ENCODE peak calls at places on chromosomes 13 and 19, in eight cellular contexts. F is esophagus squamous epithelium, I is uterus, S is Peyer's patch, Q is body of pancreas, X is AG04450, L is left ventricle myocardium inferior, O is OCI-LY7. T is an unnamed sample.

GRCh38 chr19:30539981-30540380 is 167.8 kb downstream of the ZNF536 start:
- DNase-seq in F (no peak), I (no peak), S (no peak), Q (no peak), X (no peak), L (no peak), O (no peak), T (no peak)

GRCh38 chr19:19160489-19161035 is 9.5 kb downstream of the MEF2B start:
- DNase-seq in F (no peak), I (no peak), S (no peak), Q (no peak), X (no peak), L (no peak), O (peak; percentile 94), T (no peak)

GRCh38 chr13:42855416-42855815 is 74.0 kb downstream of the FAM216B start:
- DNase-seq in F (no peak), I (no peak), S (no peak), Q (no peak), X (no peak), L (no peak), O (no peak), T (no peak)

GRCh38 chr19:17966497-17967257 is at the start of gene KCNN1:
- DNase-seq in F (no peak), I (no peak), S (no peak), Q (no peak), X (no peak), L (no peak), O (peak; percentile 26), T (no peak)

GRCh38 chr13:49632156-49632555 is 3.8 kb downstream of the ARL11 start:
- DNase-seq in F (no peak), I (no peak), S (no peak), Q (no peak), X (no peak), L (no peak), O (no peak), T (no peak)

GRCh38 chr13:102799544-102800144 is 725 bp downstream of the BIVM start:
- DNase-seq in F (no peak), I (no peak), S (peak; percentile 66), Q (peak; percentile 12), X (no peak), L (no peak), O (no peak), T (peak; percentile 80)

GRCh38 chr19:51366999-51367564 is 894 bp upstream of the ETFB start:
- DNase-seq in F (no peak), I (no peak), S (no peak), Q (no peak), X (no peak), L (peak; percentile 41), O (peak; percentile 68), T (no peak)

GRCh38 chr19:30449673-30450072 is 77.5 kb downstream of the ZNF536 start:
- DNase-seq in F (no peak), I (no peak), S (no peak), Q (no peak), X (no peak), L (no peak), O (no peak), T (no peak)

GRCh38 chr13:100526299-100527030 is 62.1 kb downstream of the GGACT start:
- DNase-seq in F (no peak), I (no peak), S (no peak), Q (no peak), X (no peak), L (no peak), O (no peak), T (peak; percentile 62)

GRCh38 chr19:14363203-14364097 is 17.8 kb upstream of the ADGRE5 start:
- DNase-seq in F (no peak), I (peak; percentile 97), S (peak; percentile 71), Q (peak; percentile 54), X (no peak), L (peak; percentile 86), O (no peak), T (peak; percentile 91)

GRCh38 chr13:111945086-111945485 is 121.9 kb upstream of the SOX1 start:
- DNase-seq in F (no peak), I (no peak), S (no peak), Q (no peak), X (no peak), L (no peak), O (no peak), T (no peak)

GRCh38 chr13:106010836-106011235 is 524.6 kb downstream of the EFNB2 start:
- DNase-seq in F (no peak), I (no peak), S (no peak), Q (no peak), X (no peak), L (no peak), O (no peak), T (no peak)

DNA sequence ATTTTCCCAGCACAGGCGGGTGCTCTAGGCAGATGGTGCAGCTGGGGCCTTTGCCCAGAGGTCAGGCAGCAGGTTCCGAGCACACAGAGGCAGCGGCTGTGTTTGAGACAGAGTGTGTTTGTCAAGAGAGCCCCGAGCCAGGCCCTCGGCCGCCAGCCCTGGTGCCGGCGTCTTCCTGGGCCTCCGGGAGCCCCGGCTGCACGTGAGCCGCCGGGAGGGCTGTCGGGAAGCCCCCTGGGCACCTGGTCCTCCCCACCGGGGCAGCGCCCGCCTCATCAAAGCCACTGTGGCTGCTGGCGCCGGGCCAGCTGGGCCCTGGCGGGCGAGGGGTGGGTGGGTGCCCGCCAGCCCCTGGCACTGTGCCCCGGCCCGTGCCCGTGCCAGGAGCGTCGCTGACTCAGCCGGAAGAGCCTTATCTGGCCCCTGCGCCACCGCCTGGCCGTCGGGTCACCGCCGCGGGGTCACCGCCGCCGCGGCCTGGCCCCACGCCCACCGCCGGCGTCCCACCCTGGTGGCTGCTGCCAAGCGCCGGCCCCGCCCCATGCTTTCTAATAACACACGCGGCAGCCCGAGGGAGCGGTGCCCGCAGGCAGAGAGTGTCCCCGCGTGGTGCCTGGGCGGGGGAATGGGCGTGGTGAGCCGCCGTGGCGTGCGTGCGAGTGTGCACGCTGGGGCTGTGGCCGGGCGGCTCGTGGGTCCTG is 14.9 kb downstream of the ARID3A start:
- DNase-seq in F (no peak), I (peak; percentile 47), S (peak; percentile 94), Q (peak; percentile 91), X (peak; percentile 49), L (peak; percentile 76), O (no peak), T (no peak)
- H3K27ac ChIP-seq in F (peak overlapping the region; percentile 80), I (peak overlapping the region; percentile 67), S (peak overlapping the region; percentile 84), Q (peak overlapping the region; percentile 93), X (peak overlapping the region; percentile 68), L (peak overlapping the region; percentile 80), O (no peak overlapping the region), T (peak overlapping the region; percentile 90)

GRCh38 chr19:27962260-27962659 is 1250.7 kb downstream of the UQCRFS1 start:
- DNase-seq in F (no peak), I (no peak), S (no peak), Q (no peak), X (no peak), L (no peak), O (no peak), T (no peak)

GRCh38 chr19:27971869-27972268 is 1241.1 kb downstream of the UQCRFS1 start:
- DNase-seq in F (no peak), I (no peak), S (no peak), Q (no peak), X (no peak), L (no peak), O (no peak), T (no peak)

GRCh38 chr19:27971071-27971470 is 1241.9 kb downstream of the UQCRFS1 start:
- DNase-seq in F (no peak), I (no peak), S (no peak), Q (no peak), X (no peak), L (no peak), O (no peak), T (no peak)

GRCh38 chr19:27964165-27964564 is 1248.8 kb downstream of the UQCRFS1 start:
- DNase-seq in F (no peak), I (no peak), S (no peak), Q (no peak), X (no peak), L (no peak), O (no peak), T (no peak)

DNA sequence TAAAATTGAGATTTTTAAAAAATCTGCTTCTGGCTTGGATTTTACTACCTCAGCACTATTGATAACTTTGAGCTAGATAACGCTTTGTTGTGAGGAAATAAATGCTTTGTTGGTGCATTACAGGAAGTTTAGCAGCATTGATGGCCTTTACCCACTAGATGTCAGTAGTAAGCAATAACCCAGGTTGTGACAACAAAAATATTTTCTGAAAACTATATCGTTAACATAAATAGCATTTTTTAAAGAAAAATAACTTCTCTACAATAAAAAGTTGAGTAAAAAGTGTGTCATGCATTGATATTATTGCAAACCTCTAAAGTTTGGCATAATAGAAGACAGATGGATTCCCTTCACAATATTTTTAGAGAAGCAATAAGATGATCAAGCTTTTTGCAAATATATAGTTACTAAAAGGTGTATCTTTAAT is 1246.5 kb downstream of the UQCRFS1 start:
- DNase-seq in F (no peak), I (no peak), S (no peak), Q (no peak), X (no peak), L (no peak), O (peak; percentile 24), T (no peak)
- TF ChIP-seq CTCF in F (peak; percentile 33), I (peak; percentile 35), S (no peak), Q (peak; percentile 53), X (peak; percentile 54), L (peak; percentile 69), O (peak; percentile 90), T (no peak)

GRCh38 chr13:20848944-20849343 is 53.6 kb downstream of the XPO4 start:
- DNase-seq in F (no peak), I (no peak), S (no peak), Q (no peak), X (no peak), L (no peak), O (no peak), T (no peak)

GRCh38 chr13:20851844-20852402 is 50.6 kb downstream of the XPO4 start:
- DNase-seq in F (no peak), I (no peak), S (no peak), Q (no peak), X (no peak), L (no peak), O (no peak), T (no peak)

GRCh38 chr13:20848203-20848602 is 54.3 kb downstream of the XPO4 start:
- DNase-seq in F (no peak), I (no peak), S (no peak), Q (no peak), X (no peak), L (no peak), O (no peak), T (no peak)

GRCh38 chr13:20843177-20843576 is 59.4 kb downstream of the XPO4 start:
- DNase-seq in F (no peak), I (no peak), S (no peak), Q (no peak), X (no peak), L (no peak), O (no peak), T (no peak)

DNA sequence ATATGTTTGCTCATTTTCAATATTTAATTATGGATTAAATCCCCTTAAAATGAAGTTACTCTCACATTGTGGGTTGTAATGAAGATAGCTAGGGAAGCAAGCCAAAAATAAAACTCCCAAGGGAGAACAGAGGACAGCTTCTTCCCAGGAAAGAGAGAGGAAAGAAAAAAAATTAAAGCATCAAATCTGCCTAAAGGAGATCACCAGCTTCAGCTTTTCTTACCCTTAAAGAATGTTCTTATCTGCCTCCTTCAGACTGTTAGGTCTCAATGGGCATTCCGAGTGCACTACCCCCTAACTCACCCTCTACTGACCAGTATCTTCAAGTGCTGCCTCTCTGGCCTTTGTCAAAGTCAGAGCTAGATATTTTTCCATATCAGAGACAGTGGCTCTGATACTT is 55.2 kb downstream of the XPO4 start:
- DNase-seq in F (no peak), I (no peak), S (no peak), Q (no peak), X (no peak), L (no peak), O (no peak), T (no peak)
- H3K27ac ChIP-seq in F (no peak overlapping the region), I (no peak overlapping the region), S (no peak overlapping the region), Q (no peak overlapping the region), X (no peak overlapping the region), L (peak overlapping the region; percentile 75), O (no peak overlapping the region), T (no peak overlapping the region)

GRCh38 chr13:97474581-97474980 is 40.6 kb downstream of the RAP2A start:
- DNase-seq in F (no peak), I (no peak), S (no peak), Q (no peak), X (peak; percentile 8), L (no peak), O (no peak), T (no peak)
- TF ChIP-seq CTCF in F (no peak), I (no peak), S (no peak), Q (no peak), X (no peak), L (no peak), O (no peak), T (no peak)